ENCODE peak calls at places on chromosomes 13 and 19, in six cellular contexts. One of them, this sample, is unnamed.

GRCh38 chr13:28313579-28313978 is 175.2 kb downstream of the PAN3 start:
- DNase-seq in H9: no peak
- DNase-seq in BJ: no peak
- DNase-seq in BE2C: peak
- DNase-seq in ovary: no peak
- DNase-seq in breast epithelium: no peak
- DNase-seq in this sample: no peak

GRCh38 chr13:99386911-99387788 is 80.0 kb upstream of the GPR183 start:
- DNase-seq in BE2C: peak
- DNase-seq in H9: peak
- DNase-seq in breast epithelium: no peak
- DNase-seq in BJ: no peak
- DNase-seq in ovary: no peak
- DNase-seq in this sample: peak

GRCh38 chr19:47414469-47414868 is 4.9 kb downstream of the MEIS3 start:
- DNase-seq in H9: no peak
- DNase-seq in ovary: no peak
- DNase-seq in BE2C: peak
- DNase-seq in breast epithelium: no peak
- DNase-seq in BJ: no peak
- DNase-seq in this sample: no peak

GRCh38 chr19:8147579-8147978 is 1.8 kb downstream of the FBN3 start:
- DNase-seq in breast epithelium: no peak
- DNase-seq in H9: no peak
- DNase-seq in ovary: no peak
- DNase-seq in BE2C: no peak
- DNase-seq in BJ: no peak
- DNase-seq in this sample: no peak

GRCh38 chr13:106367361-106367781 is 168.1 kb downstream of the EFNB2 start:
- DNase-seq in BE2C: no peak
- DNase-seq in H9: no peak
- DNase-seq in ovary: no peak
- DNase-seq in BJ: no peak
- DNase-seq in breast epithelium: no peak
- DNase-seq in this sample: no peak

GRCh38 chr13:113633485-113633873 is 24.5 kb downstream of the ATP4B start:
- DNase-seq in BJ: no peak
- DNase-seq in BE2C: no peak
- DNase-seq in H9: no peak
- DNase-seq in ovary: no peak
- DNase-seq in breast epithelium: no peak
- DNase-seq in this sample: no peak

GRCh38 chr19:14871619-14872230 is 14.2 kb downstream of the OR7A17 start:
- DNase-seq in breast epithelium: no peak
- DNase-seq in H9: no peak
- DNase-seq in BJ: no peak
- DNase-seq in BE2C: no peak
- DNase-seq in ovary: no peak
- DNase-seq in this sample: no peak

GRCh38 chr13:35549481-35549880 is 73.0 kb upstream of the MAB21L1 start:
- DNase-seq in ovary: no peak
- DNase-seq in BE2C: peak
- DNase-seq in H9: no peak
- DNase-seq in breast epithelium: no peak
- DNase-seq in BJ: peak
- DNase-seq in this sample: no peak

GRCh38 chr13:29733069-29733700 is 117.2 kb downstream of the UBL3 start:
- DNase-seq in ovary: no peak
- DNase-seq in BJ: no peak
- DNase-seq in breast epithelium: peak
- DNase-seq in H9: no peak
- DNase-seq in BE2C: peak
- DNase-seq in this sample: no peak

GRCh38 chr13:99378985-99379734 is 72.0 kb upstream of the GPR183 start:
- DNase-seq in H9: peak
- DNase-seq in BJ: no peak
- DNase-seq in ovary: no peak
- DNase-seq in BE2C: no peak
- DNase-seq in breast epithelium: no peak
- DNase-seq in this sample: no peak

GRCh38 chr13:47592256-47592655 is 408.8 kb downstream of the SUCLA2 start:
- DNase-seq in breast epithelium: no peak
- DNase-seq in H9: no peak
- DNase-seq in BE2C: no peak
- DNase-seq in ovary: no peak
- DNase-seq in BJ: no peak
- DNase-seq in this sample: no peak

DNA sequence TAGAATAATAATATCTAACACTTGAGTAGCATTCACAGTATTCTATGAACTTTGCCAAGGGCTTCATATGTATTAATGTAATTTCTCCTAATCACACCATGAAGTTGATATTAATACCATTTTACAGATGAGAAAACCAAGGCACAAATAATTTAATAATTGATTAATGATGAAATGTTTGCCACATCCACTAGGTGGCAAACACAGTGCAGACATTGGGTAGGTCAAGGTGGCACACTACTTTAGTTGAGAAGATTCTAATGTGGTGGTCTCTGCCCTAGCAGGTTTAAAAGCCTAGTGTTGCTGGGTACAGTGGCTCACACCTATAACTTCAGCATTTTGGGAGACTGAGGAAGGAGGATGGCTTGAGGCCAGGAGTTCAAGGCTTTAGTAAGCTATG is 412.4 kb downstream of the SUCLA2 start:
- DNase-seq in BE2C: no peak
- DNase-seq in breast epithelium: no peak
- DNase-seq in BJ: no peak
- DNase-seq in ovary: no peak
- DNase-seq in H9: no peak
- DNase-seq in this sample: no peak
- TF ChIP-seq CTCF in BE2C: no peak
- TF ChIP-seq CTCF in breast epithelium: no peak
- TF ChIP-seq CTCF in BJ: peak
- TF ChIP-seq CTCF in ovary: no peak
- TF ChIP-seq CTCF in H9: peak
- TF ChIP-seq CTCF in this sample: no peak

GRCh38 chr13:77337159-77337558 is 10.3 kb upstream of the MYCBP2 start:
- DNase-seq in BE2C: no peak
- DNase-seq in breast epithelium: no peak
- DNase-seq in ovary: no peak
- DNase-seq in BJ: no peak
- DNase-seq in H9: no peak
- DNase-seq in this sample: no peak
- TF ChIP-seq CTCF in BE2C: no peak
- TF ChIP-seq CTCF in breast epithelium: no peak
- TF ChIP-seq CTCF in ovary: no peak
- TF ChIP-seq CTCF in BJ: no peak
- TF ChIP-seq CTCF in H9: no peak
- TF ChIP-seq CTCF in this sample: no peak

GRCh38 chr19:984165-984967 is at the start of gene WDR18:
- DNase-seq in breast epithelium: peak
- DNase-seq in BJ: peak
- DNase-seq in ovary: peak
- DNase-seq in BE2C: peak
- DNase-seq in H9: peak
- DNase-seq in this sample: peak
- TF ChIP-seq CTCF in breast epithelium: no peak
- TF ChIP-seq CTCF in BJ: no peak
- TF ChIP-seq CTCF in ovary: peak
- TF ChIP-seq CTCF in BE2C: no peak
- TF ChIP-seq CTCF in H9: no peak
- TF ChIP-seq CTCF in this sample: no peak

GRCh38 chr19:4676955-4677731 is 7.0 kb upstream of the MYDGF start:
- DNase-seq in H9: peak
- DNase-seq in BJ: no peak
- DNase-seq in ovary: no peak
- DNase-seq in BE2C: peak
- DNase-seq in breast epithelium: no peak
- DNase-seq in this sample: no peak
- TF ChIP-seq CTCF in H9: peak
- TF ChIP-seq CTCF in BJ: peak
- TF ChIP-seq CTCF in ovary: no peak
- TF ChIP-seq CTCF in BE2C: peak
- TF ChIP-seq CTCF in breast epithelium: no peak
- TF ChIP-seq CTCF in this sample: peak

GRCh38 chr19:44757735-44758505 is 9.4 kb downstream of the BCL3 start:
- DNase-seq in breast epithelium: no peak
- DNase-seq in H9: peak
- DNase-seq in BJ: no peak
- DNase-seq in ovary: peak
- DNase-seq in BE2C: peak
- DNase-seq in this sample: peak
- TF ChIP-seq CTCF in breast epithelium: no peak
- TF ChIP-seq CTCF in H9: peak
- TF ChIP-seq CTCF in BJ: peak
- TF ChIP-seq CTCF in ovary: peak
- TF ChIP-seq CTCF in BE2C: peak
- TF ChIP-seq CTCF in this sample: no peak

GRCh38 chr19:49915271-49915670 is 13.7 kb upstream of the ATF5 start:
- DNase-seq in BE2C: no peak
- DNase-seq in H9: no peak
- DNase-seq in ovary: no peak
- DNase-seq in breast epithelium: no peak
- DNase-seq in BJ: no peak
- DNase-seq in this sample: no peak
- TF ChIP-seq CTCF in BE2C: peak
- TF ChIP-seq CTCF in H9: peak
- TF ChIP-seq CTCF in ovary: no peak
- TF ChIP-seq CTCF in breast epithelium: no peak
- TF ChIP-seq CTCF in BJ: peak
- TF ChIP-seq CTCF in this sample: no peak

GRCh38 chr19:50205681-50206138 is 2.3 kb downstream of the MYH14 start:
- DNase-seq in breast epithelium: peak
- DNase-seq in H9: peak
- DNase-seq in ovary: no peak
- DNase-seq in BE2C: no peak
- DNase-seq in BJ: no peak
- DNase-seq in this sample: no peak
- TF ChIP-seq CTCF in breast epithelium: peak
- TF ChIP-seq CTCF in H9: peak
- TF ChIP-seq CTCF in ovary: no peak
- TF ChIP-seq CTCF in BE2C: no peak
- TF ChIP-seq CTCF in BJ: no peak
- TF ChIP-seq CTCF in this sample: no peak

This sample was measured in D721Med.